ENCODE peak calls at places on chromosomes 6 and 20, in five cellular contexts. One of them, this sample, is unnamed. For H4K20me1, the result is how much of the 10 kb centered on the place peaks cover.

GRCh38 chr6:7282097-7282906 is 30.7 kb downstream of the SSR1 start:
- DNase-seq in neural progenitor cell: no peak
- DNase-seq in PC-9: no peak
- DNase-seq in HCT116: no peak
- DNase-seq in Karpas-422: no peak
- DNase-seq in this sample: no peak

GRCh38 chr20:58078741-58079522 is 149.5 kb downstream of the ANKRD60 start:
- DNase-seq in neural progenitor cell: no peak
- DNase-seq in PC-9: no peak
- DNase-seq in HCT116: no peak
- DNase-seq in Karpas-422: no peak
- DNase-seq in this sample: no peak

GRCh38 chr6:151916680-151917164 is 109.2 kb downstream of the ESR1 start:
- DNase-seq in neural progenitor cell: no peak
- DNase-seq in PC-9: peak
- DNase-seq in HCT116: no peak
- DNase-seq in Karpas-422: no peak
- DNase-seq in this sample: no peak

GRCh38 chr20:25254571-25254970 is 6.7 kb downstream of the PYGB start:
- DNase-seq in neural progenitor cell: peak
- DNase-seq in PC-9: no peak
- DNase-seq in HCT116: no peak
- DNase-seq in Karpas-422: no peak
- DNase-seq in this sample: no peak

GRCh38 chr20:52490715-52491430 is 299.3 kb upstream of the ZFP64 start:
- DNase-seq in neural progenitor cell: no peak
- DNase-seq in PC-9: peak
- DNase-seq in HCT116: no peak
- DNase-seq in Karpas-422: no peak
- DNase-seq in this sample: no peak

GRCh38 chr20:14344746-14345145 is 7.3 kb upstream of the FLRT3 start:
- DNase-seq in neural progenitor cell: peak
- DNase-seq in PC-9: no peak
- DNase-seq in HCT116: no peak
- DNase-seq in Karpas-422: no peak
- DNase-seq in this sample: no peak

GRCh38 chr6:16157909-16158308 is 29.0 kb downstream of the MYLIP start:
- DNase-seq in neural progenitor cell: peak
- DNase-seq in PC-9: no peak
- DNase-seq in HCT116: no peak
- DNase-seq in Karpas-422: no peak
- DNase-seq in this sample: no peak

GRCh38 chr20:35947489-35947888 is 6.8 kb downstream of the SCAND1 start:
- DNase-seq in neural progenitor cell: peak
- DNase-seq in PC-9: no peak
- DNase-seq in HCT116: peak
- DNase-seq in Karpas-422: peak
- DNase-seq in this sample: no peak

GRCh38 chr6:168249746-168250145 is 69.8 kb downstream of the DACT2 start:
- DNase-seq in neural progenitor cell: no peak
- DNase-seq in PC-9: no peak
- DNase-seq in HCT116: no peak
- DNase-seq in Karpas-422: peak
- DNase-seq in this sample: no peak

GRCh38 chr6:8652710-8653109 is 217.4 kb upstream of the SLC35B3 start:
- DNase-seq in neural progenitor cell: no peak
- DNase-seq in PC-9: no peak
- DNase-seq in HCT116: no peak
- DNase-seq in Karpas-422: no peak
- DNase-seq in this sample: no peak

GRCh38 chr20:43942661-43943285 is 28.1 kb downstream of the TOX2 start:
- DNase-seq in neural progenitor cell: no peak
- DNase-seq in PC-9: peak
- DNase-seq in HCT116: peak
- DNase-seq in Karpas-422: peak
- DNase-seq in this sample: no peak

GRCh38 chr6:29747688-29748250 is 24.5 kb downstream of the HLA-F start:
- DNase-seq in neural progenitor cell: no peak
- DNase-seq in PC-9: no peak
- DNase-seq in HCT116: no peak
- DNase-seq in Karpas-422: no peak
- DNase-seq in this sample: no peak

GRCh38 chr20:29740601-29740950 is 1516.9 kb upstream of the DEFB115 start:
- DNase-seq in neural progenitor cell: no peak
- DNase-seq in PC-9: no peak
- DNase-seq in HCT116: no peak
- DNase-seq in Karpas-422: no peak
- DNase-seq in this sample: no peak

GRCh38 chr6:136846046-136846445 is 23.7 kb downstream of the PEX7 start:
- DNase-seq in neural progenitor cell: peak
- DNase-seq in PC-9: peak
- DNase-seq in HCT116: peak
- DNase-seq in Karpas-422: peak
- DNase-seq in this sample: no peak

GRCh38 chr20:11143481-11143880 is 469.7 kb upstream of the JAG1 start:
- DNase-seq in neural progenitor cell: no peak
- DNase-seq in PC-9: no peak
- DNase-seq in HCT116: no peak
- DNase-seq in Karpas-422: no peak
- DNase-seq in this sample: no peak

GRCh38 chr20:41903614-41904013 is 285.4 kb upstream of the CHD6 start:
- DNase-seq in neural progenitor cell: no peak
- DNase-seq in PC-9: no peak
- DNase-seq in HCT116: no peak
- DNase-seq in Karpas-422: no peak
- DNase-seq in this sample: no peak

GRCh38 chr6:73062837-73063236 is 162.5 kb downstream of the KHDC1L start:
- DNase-seq in neural progenitor cell: no peak
- DNase-seq in PC-9: no peak
- DNase-seq in HCT116: no peak
- DNase-seq in Karpas-422: no peak
- DNase-seq in this sample: no peak

GRCh38 chr6:2228392-2228791 is 17.0 kb downstream of the GMDS start:
- DNase-seq in neural progenitor cell: no peak
- DNase-seq in PC-9: no peak
- DNase-seq in HCT116: no peak
- DNase-seq in Karpas-422: no peak
- DNase-seq in this sample: no peak

GRCh38 chr20:19786311-19786710 is 28.3 kb downstream of the RIN2 start:
- DNase-seq in neural progenitor cell: peak
- DNase-seq in PC-9: peak
- DNase-seq in HCT116: no peak
- DNase-seq in Karpas-422: no peak
- DNase-seq in this sample: no peak

GRCh38 chr20:42886801-42887200 is 302.9 kb downstream of the PTPRT start:
- DNase-seq in neural progenitor cell: no peak
- DNase-seq in PC-9: no peak
- DNase-seq in HCT116: no peak
- DNase-seq in Karpas-422: no peak
- DNase-seq in this sample: no peak

GRCh38 chr6:157240059-157240959 is 83.0 kb downstream of the TMEM242 start:
- DNase-seq in neural progenitor cell: peak
- DNase-seq in PC-9: no peak
- DNase-seq in HCT116: no peak
- DNase-seq in Karpas-422: no peak
- DNase-seq in this sample: no peak

GRCh38 chr6:121520337-121521163 is 85.1 kb downstream of the GJA1 start:
- DNase-seq in neural progenitor cell: no peak
- DNase-seq in PC-9: no peak
- DNase-seq in HCT116: no peak
- DNase-seq in Karpas-422: no peak
- DNase-seq in this sample: no peak

GRCh38 chr20:47356220-47356525 is 326 bp downstream of the ZMYND8 start:
- DNase-seq in neural progenitor cell: no peak
- DNase-seq in PC-9: no peak
- DNase-seq in HCT116: no peak
- DNase-seq in Karpas-422: no peak
- DNase-seq in this sample: no peak

GRCh38 chr6:15626878-15627683 is 35.7 kb downstream of the DTNBP1 start:
- DNase-seq in neural progenitor cell: no peak
- DNase-seq in PC-9: no peak
- DNase-seq in HCT116: no peak
- DNase-seq in Karpas-422: no peak
- DNase-seq in this sample: no peak

GRCh38 chr20:8421981-8422380 is 289.9 kb downstream of the PLCB1 start:
- DNase-seq in neural progenitor cell: no peak
- DNase-seq in PC-9: no peak
- DNase-seq in HCT116: no peak
- DNase-seq in Karpas-422: no peak
- DNase-seq in this sample: no peak

GRCh38 chr6:26569433-26569764 is 27.4 kb upstream of the ABT1 start:
- DNase-seq in neural progenitor cell: no peak
- DNase-seq in PC-9: no peak
- DNase-seq in HCT116: no peak
- DNase-seq in Karpas-422: no peak
- DNase-seq in this sample: no peak

GRCh38 chr20:2599265-2600060 is 53.0 kb upstream of the NOP56 start:
- DNase-seq in neural progenitor cell: peak
- DNase-seq in PC-9: no peak
- DNase-seq in HCT116: no peak
- DNase-seq in Karpas-422: no peak
- DNase-seq in this sample: no peak

GRCh38 chr20:49701916-49702315 is 11.8 kb downstream of the B4GALT5 start:
- DNase-seq in neural progenitor cell: no peak
- DNase-seq in PC-9: no peak
- DNase-seq in HCT116: no peak
- DNase-seq in Karpas-422: no peak
- DNase-seq in this sample: no peak

GRCh38 chr20:44781791-44782190 is 28.6 kb downstream of the RIMS4 start:
- DNase-seq in neural progenitor cell: no peak
- DNase-seq in PC-9: no peak
- DNase-seq in HCT116: no peak
- DNase-seq in Karpas-422: no peak
- DNase-seq in this sample: no peak

GRCh38 chr6:86502522-86502921 is 434.8 kb upstream of the HTR1E start:
- DNase-seq in neural progenitor cell: no peak
- DNase-seq in PC-9: peak
- DNase-seq in HCT116: no peak
- DNase-seq in Karpas-422: no peak
- DNase-seq in this sample: no peak

GRCh38 chr6:86500035-86500434 is 437.3 kb upstream of the HTR1E start:
- DNase-seq in neural progenitor cell: no peak
- DNase-seq in PC-9: no peak
- DNase-seq in HCT116: no peak
- DNase-seq in Karpas-422: no peak
- DNase-seq in this sample: no peak
- H4K20me1 ChIP-seq in neural progenitor cell: under half
- H4K20me1 ChIP-seq in PC-9: under half
- H4K20me1 ChIP-seq in HCT116: under half
- H4K20me1 ChIP-seq in Karpas-422: under half
- H4K20me1 ChIP-seq in this sample: under half

DNA sequence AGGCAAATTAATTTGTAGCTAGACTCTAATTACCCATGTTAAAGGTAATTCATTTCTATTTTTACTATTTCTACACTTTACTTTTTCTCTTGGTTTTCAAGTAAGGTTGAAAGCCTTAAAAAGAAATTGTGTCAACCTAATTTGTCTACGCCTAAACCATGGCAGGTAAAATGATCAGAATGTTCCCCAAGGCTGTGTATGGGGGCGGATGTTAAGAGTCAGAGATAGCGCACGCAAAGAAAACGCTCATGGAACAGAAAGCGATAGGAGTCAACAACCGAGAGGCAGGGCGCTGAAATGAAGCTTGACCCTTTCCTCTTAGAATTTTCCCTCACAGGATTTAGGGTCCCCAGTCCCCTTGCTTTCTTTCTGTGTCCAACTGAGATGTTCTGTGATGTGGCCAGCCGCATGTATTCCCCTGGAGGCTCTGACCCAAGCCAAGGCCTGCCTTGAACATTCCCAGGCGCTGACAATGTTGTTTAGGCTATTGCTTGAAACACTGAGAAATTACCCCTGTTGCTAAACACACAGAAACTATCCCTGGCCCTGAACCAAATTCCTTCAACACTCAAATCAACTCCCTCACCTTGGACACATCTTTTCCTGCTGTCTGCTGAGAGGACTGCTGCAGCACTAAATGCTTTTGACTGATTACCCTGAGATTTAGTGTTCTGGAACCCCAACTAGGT is 10.9 kb downstream of the PSMB1 start:
- DNase-seq in neural progenitor cell: no peak
- DNase-seq in PC-9: no peak
- DNase-seq in HCT116: no peak
- DNase-seq in Karpas-422: no peak
- DNase-seq in this sample: no peak
- H4K20me1 ChIP-seq in neural progenitor cell: under half
- H4K20me1 ChIP-seq in PC-9: half or more
- H4K20me1 ChIP-seq in HCT116: under half
- H4K20me1 ChIP-seq in Karpas-422: under half
- H4K20me1 ChIP-seq in this sample: under half

GRCh38 chr6:47489995-47490394 is 12.4 kb downstream of the CD2AP start:
- DNase-seq in neural progenitor cell: no peak
- DNase-seq in PC-9: no peak
- DNase-seq in HCT116: no peak
- DNase-seq in Karpas-422: peak
- DNase-seq in this sample: no peak
- H4K20me1 ChIP-seq in neural progenitor cell: under half
- H4K20me1 ChIP-seq in PC-9: under half
- H4K20me1 ChIP-seq in HCT116: under half
- H4K20me1 ChIP-seq in Karpas-422: under half
- H4K20me1 ChIP-seq in this sample: under half

DNA sequence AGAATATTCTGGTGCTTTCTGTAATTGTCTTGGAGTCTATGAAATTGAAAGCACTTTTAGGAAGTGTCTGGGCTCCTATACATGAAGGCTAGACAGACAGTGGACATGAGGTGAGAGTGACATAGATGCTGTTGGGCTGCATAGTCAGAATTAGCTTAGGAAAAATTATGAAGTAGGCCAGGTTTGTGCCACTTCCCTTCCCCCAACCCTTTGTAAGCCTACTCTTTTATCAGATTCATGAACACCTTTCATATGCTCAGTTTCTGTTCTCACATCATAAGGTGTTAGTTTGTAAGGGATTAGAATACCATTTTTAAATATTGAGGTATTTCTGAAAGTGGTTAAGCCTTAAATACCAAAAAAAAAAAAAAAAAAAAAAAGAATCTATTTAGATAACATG is 18.4 kb upstream of the SNPH start:
- DNase-seq in neural progenitor cell: no peak
- DNase-seq in PC-9: no peak
- DNase-seq in HCT116: no peak
- DNase-seq in Karpas-422: no peak
- DNase-seq in this sample: no peak
- H4K20me1 ChIP-seq in neural progenitor cell: under half
- H4K20me1 ChIP-seq in PC-9: under half
- H4K20me1 ChIP-seq in HCT116: under half
- H4K20me1 ChIP-seq in Karpas-422: under half
- H4K20me1 ChIP-seq in this sample: under half

GRCh38 chr6:159681104-159681503 is 11.9 kb downstream of the SOD2 start:
- DNase-seq in neural progenitor cell: no peak
- DNase-seq in PC-9: no peak
- DNase-seq in HCT116: no peak
- DNase-seq in Karpas-422: no peak
- DNase-seq in this sample: no peak
- H4K20me1 ChIP-seq in neural progenitor cell: under half
- H4K20me1 ChIP-seq in PC-9: under half
- H4K20me1 ChIP-seq in HCT116: under half
- H4K20me1 ChIP-seq in Karpas-422: under half
- H4K20me1 ChIP-seq in this sample: under half